ENCODE peak calls at places on chromosome 4, in seven cellular contexts. Q, Y, W, X, F, O and A are unnamed samples.

GRCh38 chr4:143358923-143359694 is 22.4 kb downstream of the GAB1 start:
- DNase-seq in Q (no peak), Y (peak), W (no peak), X (peak), F (no peak), O (peak), A (no peak)

GRCh38 chr4:84099591-84099990 is 399.5 kb downstream of the NKX6-1 start:
- DNase-seq in Q (no peak), Y (no peak), W (no peak), X (no peak), F (no peak), O (no peak), A (no peak)

GRCh38 chr4:142671516-142671915 is 174.6 kb downstream of the INPP4B start:
- DNase-seq in Q (no peak), Y (no peak), W (no peak), X (no peak), F (no peak), O (no peak), A (no peak)

GRCh38 chr4:110088670-110089069 is 109.7 kb downstream of the ELOVL6 start:
- DNase-seq in Q (no peak), Y (no peak), W (peak), X (no peak), F (no peak), O (no peak), A (no peak)

GRCh38 chr4:82629238-82630000 is 67.6 kb upstream of the TMEM150C start:
- DNase-seq in Q (no peak), Y (no peak), W (no peak), X (peak), F (no peak), O (no peak), A (no peak)

GRCh38 chr4:125325733-125326132 is 11.0 kb downstream of the FAT4 start:
- DNase-seq in Q (no peak), Y (no peak), W (no peak), X (no peak), F (no peak), O (no peak), A (no peak)

GRCh38 chr4:183321079-183321478 is 1.0 kb upstream of the CLDN22 start:
- DNase-seq in Q (no peak), Y (no peak), W (no peak), X (no peak), F (no peak), O (no peak), A (no peak)

GRCh38 chr4:137819964-137820383 is 287.7 kb upstream of the PCDH18 start:
- DNase-seq in Q (peak), Y (peak), W (peak), X (peak), F (no peak), O (peak), A (no peak)

GRCh38 chr4:88230953-88231835 is 53.2 kb downstream of the PPM1K start:
- DNase-seq in Q (no peak), Y (no peak), W (no peak), X (no peak), F (no peak), O (peak), A (no peak)

GRCh38 chr4:138405934-138406567 is 163.9 kb upstream of the SLC7A11 start:
- DNase-seq in Q (no peak), Y (no peak), W (no peak), X (peak), F (no peak), O (peak), A (no peak)

GRCh38 chr4:169115897-169116254 is 105.8 kb upstream of the CBR4 start:
- DNase-seq in Q (no peak), Y (peak), W (peak), X (peak), F (no peak), O (peak), A (no peak)

GRCh38 chr4:89640620-89641366 is 196.2 kb downstream of the SNCA start:
- DNase-seq in Q (peak), Y (peak), W (no peak), X (no peak), F (no peak), O (peak), A (no peak)

GRCh38 chr4:143377635-143378099 is 41.0 kb downstream of the GAB1 start:
- DNase-seq in Q (no peak), Y (no peak), W (no peak), X (no peak), F (no peak), O (no peak), A (no peak)

GRCh38 chr4:174591243-174592021 is 69.1 kb upstream of the HPGD start:
- DNase-seq in Q (no peak), Y (peak), W (no peak), X (no peak), F (no peak), O (no peak), A (no peak)

GRCh38 chr4:112916868-112917267 is 132.6 kb upstream of the ANK2 start:
- DNase-seq in Q (no peak), Y (no peak), W (peak), X (no peak), F (no peak), O (peak), A (no peak)

GRCh38 chr4:139768913-139769312 is 103.3 kb downstream of the MGST2 start:
- DNase-seq in Q (no peak), Y (peak), W (no peak), X (no peak), F (no peak), O (no peak), A (no peak)

GRCh38 chr4:119303587-119304305 is 18.2 kb downstream of the FABP2 start:
- DNase-seq in Q (no peak), Y (no peak), W (no peak), X (no peak), F (no peak), O (no peak), A (no peak)

GRCh38 chr4:45502471-45502870 is 621.4 kb downstream of the GABRG1 start:
- DNase-seq in Q (no peak), Y (no peak), W (no peak), X (no peak), F (no peak), O (no peak), A (no peak)

GRCh38 chr4:86250006-86250405 is 109.8 kb downstream of the MAPK10 start:
- DNase-seq in Q (no peak), Y (no peak), W (no peak), X (no peak), F (no peak), O (peak), A (no peak)

GRCh38 chr4:165872443-165873297 is at the start of gene TLL1:
- DNase-seq in Q (peak), Y (peak), W (no peak), X (no peak), F (no peak), O (peak), A (no peak)

GRCh38 chr4:141131738-141132688 is 1.3 kb downstream of the RNF150 start:
- DNase-seq in Q (no peak), Y (no peak), W (no peak), X (no peak), F (no peak), O (peak), A (peak)

GRCh38 chr4:66562276-66562806 is 892.1 kb upstream of the EPHA5 start:
- DNase-seq in Q (no peak), Y (no peak), W (peak), X (no peak), F (no peak), O (no peak), A (no peak)

GRCh38 chr4:120750152-120750525 is 172.4 kb downstream of the PRDM5 start:
- DNase-seq in Q (no peak), Y (no peak), W (no peak), X (no peak), F (no peak), O (no peak), A (no peak)

GRCh38 chr4:7750508-7750907 is 189.2 kb downstream of the AFAP1 start:
- DNase-seq in Q (no peak), Y (no peak), W (no peak), X (no peak), F (no peak), O (no peak), A (no peak)

GRCh38 chr4:76745264-76745663 is 152.7 kb downstream of the SOWAHB start:
- DNase-seq in Q (no peak), Y (no peak), W (no peak), X (no peak), F (no peak), O (no peak), A (no peak)